ENCODE peak calls at places on chromosomes 16 and 17, in nine cellular contexts. Y is cardiac muscle cell; G is uterus; P is CD4-positive, CD25-positive, alpha-beta regulatory T cell; I is breast epithelium; E is naive thymus-derived CD4-positive, alpha-beta T cell; V is heart right ventricle; F is prostate gland; N is fibroblast of lung. H is an unnamed sample.

GRCh38 chr17:27293359-27293897 is 486 bp upstream of the WSB1 start:
- DNase-seq in Y (no peak), G (peak; percentile 44), P (no peak), I (no peak), E (no peak), V (no peak), F (no peak), N (no peak), H (no peak)

GRCh38 chr16:80277182-80277581 is 263.6 kb upstream of the DYNLRB2 start:
- DNase-seq in Y (no peak), G (no peak), P (no peak), I (no peak), E (no peak), V (no peak), F (no peak), N (no peak), H (no peak)

GRCh38 chr17:81869221-81870154 is 1.6 kb downstream of the ARHGDIA start:
- DNase-seq in Y (peak; percentile 50), G (peak; percentile 44), P (no peak), I (no peak), E (peak; percentile 67), V (peak; percentile 24), F (no peak), N (peak; percentile 33), H (peak; percentile 76)

GRCh38 chr17:163514-164103 is 17.8 kb downstream of the DOC2B start:
- DNase-seq in Y (no peak), G (no peak), P (no peak), I (no peak), E (no peak), V (no peak), F (no peak), N (no peak), H (no peak)

GRCh38 chr16:88684569-88685155 is 1.6 kb downstream of the SNAI3 start:
- DNase-seq in Y (no peak), G (no peak), P (no peak), I (no peak), E (no peak), V (no peak), F (no peak), N (no peak), H (no peak)

GRCh38 chr16:31064882-31065461 is 9.1 kb downstream of the ZNF668 start:
- DNase-seq in Y (peak; percentile 92), G (peak; percentile 65), P (no peak), I (no peak), E (no peak), V (peak; percentile 72), F (no peak), N (peak; percentile 96), H (peak; percentile 91)

GRCh38 chr17:48459070-48459469 is 29.1 kb upstream of the SKAP1 start:
- DNase-seq in Y (no peak), G (no peak), P (no peak), I (no peak), E (no peak), V (no peak), F (no peak), N (no peak), H (no peak)

GRCh38 chr16:15807603-15808009 is 49.2 kb downstream of the MYH11 start:
- DNase-seq in Y (peak; percentile 89), G (peak; percentile 89), P (no peak), I (no peak), E (no peak), V (peak; percentile 24), F (no peak), N (peak; percentile 60), H (no peak)

GRCh38 chr17:69492410-69493071 is 78.0 kb downstream of the MAP2K6 start:
- DNase-seq in Y (peak; percentile 43), G (no peak), P (no peak), I (no peak), E (no peak), V (no peak), F (no peak), N (peak; percentile 92), H (no peak)

GRCh38 chr17:61201211-61201610 is 198.4 kb upstream of the TBX2 start:
- DNase-seq in Y (peak; percentile 69), G (no peak), P (no peak), I (no peak), E (no peak), V (no peak), F (no peak), N (peak; percentile 98), H (no peak)

GRCh38 chr17:57396515-57396921 is 140.2 kb downstream of the MSI2 start:
- DNase-seq in Y (no peak), G (no peak), P (no peak), I (no peak), E (no peak), V (no peak), F (no peak), N (no peak), H (no peak)

GRCh38 chr17:57397402-57397801 is 141.1 kb downstream of the MSI2 start:
- DNase-seq in Y (no peak), G (no peak), P (no peak), I (no peak), E (no peak), V (no peak), F (no peak), N (no peak), H (no peak)

GRCh38 chr17:57394375-57394774 is 138.1 kb downstream of the MSI2 start:
- DNase-seq in Y (no peak), G (no peak), P (no peak), I (no peak), E (no peak), V (no peak), F (no peak), N (no peak), H (no peak)

GRCh38 chr17:57393368-57393767 is 137.0 kb downstream of the MSI2 start:
- DNase-seq in Y (no peak), G (no peak), P (no peak), I (no peak), E (no peak), V (no peak), F (no peak), N (no peak), H (no peak)

GRCh38 chr17:57395721-57396321 is 139.5 kb downstream of the MSI2 start:
- DNase-seq in Y (peak; percentile 25), G (no peak), P (no peak), I (no peak), E (no peak), V (no peak), F (no peak), N (no peak), H (no peak)
- H3K27ac ChIP-seq in Y (no peak overlapping the region), G (no peak overlapping the region), P (no peak overlapping the region), I (no peak overlapping the region), E (no peak overlapping the region), V (no peak overlapping the region), F (no peak overlapping the region), N (no peak overlapping the region), H (no peak overlapping the region)

DNA sequence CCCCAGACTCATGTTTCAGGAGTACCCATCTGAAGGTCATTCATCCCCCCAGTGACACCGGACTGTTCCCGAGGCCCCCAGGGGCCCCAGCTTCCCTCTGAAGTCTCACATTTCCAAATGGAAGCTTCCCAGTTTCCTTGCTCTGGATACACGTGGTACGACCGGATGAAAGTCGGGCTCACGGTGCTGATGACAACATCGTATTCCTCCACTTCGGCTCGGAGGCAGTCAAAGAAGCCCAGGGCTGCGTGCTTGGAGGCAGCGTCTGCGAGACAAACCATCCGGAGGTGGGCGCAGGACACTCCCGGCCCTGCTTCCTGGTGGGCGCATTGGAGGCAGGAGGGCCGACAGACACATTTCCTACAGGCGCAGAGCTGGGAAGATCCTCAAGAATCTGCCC is 18.7 kb downstream of the DHRS7C start:
- DNase-seq in Y (no peak), G (no peak), P (no peak), I (no peak), E (no peak), V (no peak), F (no peak), N (no peak), H (no peak)
- H3K9me3 ChIP-seq in Y (no peaks in the 10 kb centered on the region), G (no peaks in the 10 kb centered on the region), P (no peaks in the 10 kb centered on the region), I (no peaks in the 10 kb centered on the region), E (no peaks in the 10 kb centered on the region), V (peaks cover 7% of the 10 kb centered on the region), F (no peaks in the 10 kb centered on the region), N (no peaks in the 10 kb centered on the region), H (no peaks in the 10 kb centered on the region)

GRCh38 chr17:40815381-40815780 is 7.0 kb downstream of the KRT10 start:
- DNase-seq in Y (no peak), G (no peak), P (no peak), I (no peak), E (no peak), V (no peak), F (no peak), N (no peak), H (no peak)

GRCh38 chr17:40810505-40810904 is 10.7 kb upstream of the KRT28 start:
- DNase-seq in Y (no peak), G (no peak), P (no peak), I (no peak), E (no peak), V (no peak), F (no peak), N (peak; percentile 84), H (no peak)

GRCh38 chr17:40813804-40814203 is 8.6 kb downstream of the KRT10 start:
- DNase-seq in Y (no peak), G (no peak), P (no peak), I (no peak), E (no peak), V (no peak), F (no peak), N (peak; percentile 57), H (no peak)

GRCh38 chr17:40809721-40810421 is 10.1 kb upstream of the KRT28 start:
- DNase-seq in Y (peak; percentile 33), G (no peak), P (no peak), I (no peak), E (no peak), V (no peak), F (no peak), N (peak; percentile 71), H (no peak)

DNA sequence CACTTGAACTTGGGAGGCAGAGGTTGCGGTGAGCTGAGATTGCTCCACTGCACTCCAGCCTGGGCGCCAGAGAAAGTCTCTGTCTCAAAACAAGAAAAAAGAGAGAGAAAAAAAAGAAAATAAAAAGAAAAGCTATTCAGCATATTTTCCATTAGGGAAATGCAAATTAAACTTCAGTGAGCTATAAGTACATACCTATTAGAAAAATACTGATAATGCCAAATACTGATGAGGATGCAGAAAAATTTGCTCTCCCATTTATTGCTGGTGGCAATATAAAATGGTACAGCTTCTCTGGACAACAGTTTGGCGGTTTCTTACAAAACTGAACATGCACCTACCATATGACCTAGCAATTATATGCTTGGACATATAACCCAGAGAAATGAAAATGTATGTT is 9.8 kb downstream of the KRT10 start:
- DNase-seq in Y (no peak), G (no peak), P (no peak), I (no peak), E (no peak), V (no peak), F (no peak), N (no peak), H (no peak)
- H3K27me3 ChIP-seq in Y (peaks cover 83% of the 10 kb centered on the region), G (no peaks in the 10 kb centered on the region), P (peaks cover 45% of the 10 kb centered on the region), I (peaks cover 35% of the 10 kb centered on the region), E (peaks cover 17% of the 10 kb centered on the region), V (no peaks in the 10 kb centered on the region), F (no peaks in the 10 kb centered on the region), N (peaks cover 10% of the 10 kb centered on the region), H (peaks cover 51% of the 10 kb centered on the region)

DNA sequence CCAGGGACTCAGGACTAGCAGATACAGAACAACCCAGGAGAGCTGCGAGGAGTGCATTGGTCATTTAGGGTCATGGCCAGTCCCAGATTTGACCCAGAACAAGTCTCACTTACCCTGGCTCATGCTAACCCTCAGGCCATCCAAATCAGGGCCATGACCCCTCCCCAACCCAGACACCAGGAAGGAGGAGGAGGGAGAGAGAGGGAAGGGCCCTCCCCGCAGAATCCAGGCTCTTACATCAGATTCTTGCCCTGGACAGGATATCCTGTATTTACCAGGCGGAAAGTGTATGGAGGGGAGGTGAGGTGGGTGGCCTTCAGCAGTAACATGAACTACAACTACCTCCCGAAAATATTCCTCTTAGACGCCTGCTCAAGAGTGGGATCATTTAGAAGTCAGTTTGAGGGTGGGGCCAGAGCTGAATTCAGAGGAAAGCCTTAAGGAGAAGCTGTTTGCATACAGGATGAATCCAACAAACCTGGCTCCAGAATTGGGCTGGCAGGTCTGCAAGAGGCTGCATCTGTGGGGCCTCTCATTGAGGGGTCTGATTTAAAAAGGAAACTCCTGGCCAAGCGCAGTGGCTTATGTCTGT is 2.1 kb downstream of the VAT1 start:
- DNase-seq in Y (peak; percentile 58), G (no peak), P (no peak), I (no peak), E (no peak), V (peak; percentile 41), F (no peak), N (no peak), H (no peak)
- H3K27ac ChIP-seq in Y (peak overlapping the region; percentile 84), G (peak overlapping the region; percentile 91), P (no peak overlapping the region), I (peak overlapping the region; percentile 43), E (peak overlapping the region; percentile 18), V (peak overlapping the region; percentile 89), F (peak overlapping the region; percentile 2), N (peak overlapping the region; percentile 38), H (no peak overlapping the region)

H was measured in WERI-Rb-1.